ENCODE peak calls at places on chromosomes 5 and 9, in nine cellular contexts. One of them, this sample, is unnamed.

GRCh38 chr9:137454145-137454505 is 5.0 kb downstream of the NSMF start:
- DNase-seq in right lobe of liver: peak
- DNase-seq in omental fat pad: no peak
- DNase-seq in neural progenitor cell: peak
- DNase-seq in H9: peak
- DNase-seq in fibroblast of pulmonary artery: peak
- DNase-seq in IMR-90: no peak
- DNase-seq in lower leg skin: peak
- DNase-seq in GM12878: no peak
- DNase-seq in this sample: peak

GRCh38 chr5:154430961-154431630 is 14.7 kb upstream of the SAP30L start:
- DNase-seq in right lobe of liver: no peak
- DNase-seq in omental fat pad: no peak
- DNase-seq in neural progenitor cell: no peak
- DNase-seq in H9: no peak
- DNase-seq in fibroblast of pulmonary artery: no peak
- DNase-seq in IMR-90: no peak
- DNase-seq in lower leg skin: peak
- DNase-seq in GM12878: no peak
- DNase-seq in this sample: no peak

GRCh38 chr9:36101916-36102741 is 34.4 kb upstream of the GLIPR2 start:
- DNase-seq in right lobe of liver: no peak
- DNase-seq in omental fat pad: no peak
- DNase-seq in neural progenitor cell: no peak
- DNase-seq in H9: no peak
- DNase-seq in fibroblast of pulmonary artery: peak
- DNase-seq in IMR-90: peak
- DNase-seq in lower leg skin: no peak
- DNase-seq in GM12878: no peak
- DNase-seq in this sample: no peak

GRCh38 chr5:149471406-149472183 is 79.6 kb downstream of the CSNK1A1 start:
- DNase-seq in right lobe of liver: no peak
- DNase-seq in omental fat pad: no peak
- DNase-seq in neural progenitor cell: no peak
- DNase-seq in H9: no peak
- DNase-seq in fibroblast of pulmonary artery: peak
- DNase-seq in IMR-90: peak
- DNase-seq in lower leg skin: peak
- DNase-seq in GM12878: no peak
- DNase-seq in this sample: no peak

GRCh38 chr5:42250-42649 is 49.7 kb upstream of the PLEKHG4B start:
- DNase-seq in right lobe of liver: no peak
- DNase-seq in omental fat pad: no peak
- DNase-seq in neural progenitor cell: peak
- DNase-seq in H9: peak
- DNase-seq in fibroblast of pulmonary artery: peak
- DNase-seq in IMR-90: peak
- DNase-seq in lower leg skin: no peak
- DNase-seq in GM12878: no peak
- DNase-seq in this sample: no peak

GRCh38 chr5:169099801-169100734 is 200.9 kb downstream of the SLIT3 start:
- DNase-seq in right lobe of liver: no peak
- DNase-seq in omental fat pad: no peak
- DNase-seq in neural progenitor cell: no peak
- DNase-seq in H9: no peak
- DNase-seq in fibroblast of pulmonary artery: no peak
- DNase-seq in IMR-90: no peak
- DNase-seq in lower leg skin: peak
- DNase-seq in GM12878: no peak
- DNase-seq in this sample: no peak

GRCh38 chr9:23587433-23587832 is 238.6 kb downstream of the ELAVL2 start:
- DNase-seq in right lobe of liver: peak
- DNase-seq in omental fat pad: no peak
- DNase-seq in neural progenitor cell: no peak
- DNase-seq in H9: no peak
- DNase-seq in fibroblast of pulmonary artery: no peak
- DNase-seq in IMR-90: no peak
- DNase-seq in lower leg skin: peak
- DNase-seq in GM12878: no peak
- DNase-seq in this sample: no peak

GRCh38 chr9:38017149-38017884 is 51.7 kb downstream of the SHB start:
- DNase-seq in right lobe of liver: peak
- DNase-seq in omental fat pad: no peak
- DNase-seq in neural progenitor cell: peak
- DNase-seq in H9: peak
- DNase-seq in fibroblast of pulmonary artery: peak
- DNase-seq in IMR-90: peak
- DNase-seq in lower leg skin: no peak
- DNase-seq in GM12878: no peak
- DNase-seq in this sample: no peak

GRCh38 chr9:82558855-82559615 is 503.9 kb downstream of the RASEF start:
- DNase-seq in right lobe of liver: peak
- DNase-seq in omental fat pad: no peak
- DNase-seq in neural progenitor cell: no peak
- DNase-seq in H9: no peak
- DNase-seq in fibroblast of pulmonary artery: no peak
- DNase-seq in IMR-90: peak
- DNase-seq in lower leg skin: no peak
- DNase-seq in GM12878: no peak
- DNase-seq in this sample: no peak

GRCh38 chr9:68775003-68775730 is 70.1 kb downstream of the PIP5K1B start:
- DNase-seq in right lobe of liver: no peak
- DNase-seq in omental fat pad: no peak
- DNase-seq in neural progenitor cell: no peak
- DNase-seq in H9: no peak
- DNase-seq in fibroblast of pulmonary artery: no peak
- DNase-seq in IMR-90: peak
- DNase-seq in lower leg skin: no peak
- DNase-seq in GM12878: no peak
- DNase-seq in this sample: no peak

GRCh38 chr5:10513501-10514442 is 50.1 kb upstream of the ANKRD33B start:
- DNase-seq in right lobe of liver: no peak
- DNase-seq in omental fat pad: no peak
- DNase-seq in neural progenitor cell: peak
- DNase-seq in H9: peak
- DNase-seq in fibroblast of pulmonary artery: peak
- DNase-seq in IMR-90: peak
- DNase-seq in lower leg skin: no peak
- DNase-seq in GM12878: no peak
- DNase-seq in this sample: no peak

GRCh38 chr5:112689510-112689909 is 48.2 kb upstream of the APC start:
- DNase-seq in right lobe of liver: no peak
- DNase-seq in omental fat pad: no peak
- DNase-seq in neural progenitor cell: no peak
- DNase-seq in H9: no peak
- DNase-seq in fibroblast of pulmonary artery: peak
- DNase-seq in IMR-90: peak
- DNase-seq in lower leg skin: no peak
- DNase-seq in GM12878: no peak
- DNase-seq in this sample: no peak

GRCh38 chr5:141753971-141754713 is 72.1 kb upstream of the ARAP3 start:
- DNase-seq in right lobe of liver: no peak
- DNase-seq in omental fat pad: no peak
- DNase-seq in neural progenitor cell: peak
- DNase-seq in H9: peak
- DNase-seq in fibroblast of pulmonary artery: peak
- DNase-seq in IMR-90: peak
- DNase-seq in lower leg skin: no peak
- DNase-seq in GM12878: no peak
- DNase-seq in this sample: peak

GRCh38 chr5:109825450-109825849 is 135.7 kb downstream of the MAN2A1 start:
- DNase-seq in right lobe of liver: no peak
- DNase-seq in omental fat pad: no peak
- DNase-seq in neural progenitor cell: no peak
- DNase-seq in H9: no peak
- DNase-seq in fibroblast of pulmonary artery: peak
- DNase-seq in IMR-90: peak
- DNase-seq in lower leg skin: no peak
- DNase-seq in GM12878: no peak
- DNase-seq in this sample: no peak

GRCh38 chr9:33082538-33083326 is 6.3 kb upstream of the SMU1 start:
- DNase-seq in right lobe of liver: no peak
- DNase-seq in omental fat pad: no peak
- DNase-seq in neural progenitor cell: no peak
- DNase-seq in H9: no peak
- DNase-seq in fibroblast of pulmonary artery: no peak
- DNase-seq in IMR-90: no peak
- DNase-seq in lower leg skin: no peak
- DNase-seq in GM12878: no peak
- DNase-seq in this sample: no peak

GRCh38 chr5:151686673-151687378 is at the start of gene SPARC:
- DNase-seq in right lobe of liver: peak
- DNase-seq in omental fat pad: peak
- DNase-seq in neural progenitor cell: peak
- DNase-seq in H9: peak
- DNase-seq in fibroblast of pulmonary artery: peak
- DNase-seq in IMR-90: peak
- DNase-seq in lower leg skin: peak
- DNase-seq in GM12878: no peak
- DNase-seq in this sample: no peak
- TF ChIP-seq CTCF in right lobe of liver: no peak
- TF ChIP-seq CTCF in omental fat pad: no peak
- TF ChIP-seq CTCF in neural progenitor cell: no peak
- TF ChIP-seq CTCF in H9: no peak
- TF ChIP-seq CTCF in fibroblast of pulmonary artery: no peak
- TF ChIP-seq CTCF in IMR-90: no peak
- TF ChIP-seq CTCF in lower leg skin: no peak
- TF ChIP-seq CTCF in GM12878: no peak
- TF ChIP-seq CTCF in this sample: no peak

GRCh38 chr5:136374003-136374402 is 8.7 kb upstream of the TRPC7 start:
- DNase-seq in right lobe of liver: no peak
- DNase-seq in omental fat pad: no peak
- DNase-seq in neural progenitor cell: peak
- DNase-seq in H9: no peak
- DNase-seq in fibroblast of pulmonary artery: peak
- DNase-seq in IMR-90: peak
- DNase-seq in lower leg skin: no peak
- DNase-seq in GM12878: no peak
- DNase-seq in this sample: no peak
- TF ChIP-seq CTCF in right lobe of liver: no peak
- TF ChIP-seq CTCF in omental fat pad: no peak
- TF ChIP-seq CTCF in neural progenitor cell: peak
- TF ChIP-seq CTCF in H9: peak
- TF ChIP-seq CTCF in fibroblast of pulmonary artery: peak
- TF ChIP-seq CTCF in IMR-90: peak
- TF ChIP-seq CTCF in lower leg skin: no peak
- TF ChIP-seq CTCF in GM12878: peak
- TF ChIP-seq CTCF in this sample: peak

GRCh38 chr5:77629553-77630245 is 8.8 kb downstream of the OTP start:
- DNase-seq in right lobe of liver: no peak
- DNase-seq in omental fat pad: no peak
- DNase-seq in neural progenitor cell: peak
- DNase-seq in H9: peak
- DNase-seq in fibroblast of pulmonary artery: no peak
- DNase-seq in IMR-90: no peak
- DNase-seq in lower leg skin: no peak
- DNase-seq in GM12878: no peak
- DNase-seq in this sample: peak

GRCh38 chr5:77627869-77628674 is 10.4 kb downstream of the OTP start:
- DNase-seq in right lobe of liver: no peak
- DNase-seq in omental fat pad: no peak
- DNase-seq in neural progenitor cell: peak
- DNase-seq in H9: peak
- DNase-seq in fibroblast of pulmonary artery: no peak
- DNase-seq in IMR-90: no peak
- DNase-seq in lower leg skin: no peak
- DNase-seq in GM12878: no peak
- DNase-seq in this sample: no peak

GRCh38 chr5:77630246-77631165 is 8.0 kb downstream of the OTP start:
- DNase-seq in right lobe of liver: peak
- DNase-seq in omental fat pad: no peak
- DNase-seq in neural progenitor cell: peak
- DNase-seq in H9: peak
- DNase-seq in fibroblast of pulmonary artery: no peak
- DNase-seq in IMR-90: no peak
- DNase-seq in lower leg skin: no peak
- DNase-seq in GM12878: no peak
- DNase-seq in this sample: peak

GRCh38 chr5:77631166-77631582 is 7.3 kb downstream of the OTP start:
- DNase-seq in right lobe of liver: no peak
- DNase-seq in omental fat pad: no peak
- DNase-seq in neural progenitor cell: no peak
- DNase-seq in H9: no peak
- DNase-seq in fibroblast of pulmonary artery: no peak
- DNase-seq in IMR-90: no peak
- DNase-seq in lower leg skin: no peak
- DNase-seq in GM12878: peak
- DNase-seq in this sample: peak

GRCh38 chr5:77628840-77629552 is 9.5 kb downstream of the OTP start:
- DNase-seq in right lobe of liver: no peak
- DNase-seq in omental fat pad: no peak
- DNase-seq in neural progenitor cell: peak
- DNase-seq in H9: no peak
- DNase-seq in fibroblast of pulmonary artery: no peak
- DNase-seq in IMR-90: no peak
- DNase-seq in lower leg skin: no peak
- DNase-seq in GM12878: no peak
- DNase-seq in this sample: peak
- TF ChIP-seq CTCF in right lobe of liver: no peak
- TF ChIP-seq CTCF in omental fat pad: no peak
- TF ChIP-seq CTCF in neural progenitor cell: peak
- TF ChIP-seq CTCF in H9: peak
- TF ChIP-seq CTCF in fibroblast of pulmonary artery: no peak
- TF ChIP-seq CTCF in IMR-90: no peak
- TF ChIP-seq CTCF in lower leg skin: no peak
- TF ChIP-seq CTCF in GM12878: peak
- TF ChIP-seq CTCF in this sample: no peak

GRCh38 chr9:77982985-77983662 is 48.5 kb downstream of the GNAQ start:
- DNase-seq in right lobe of liver: no peak
- DNase-seq in omental fat pad: no peak
- DNase-seq in neural progenitor cell: no peak
- DNase-seq in H9: no peak
- DNase-seq in fibroblast of pulmonary artery: no peak
- DNase-seq in IMR-90: no peak
- DNase-seq in lower leg skin: no peak
- DNase-seq in GM12878: no peak
- DNase-seq in this sample: no peak

GRCh38 chr9:77981907-77982306 is 49.7 kb downstream of the GNAQ start:
- DNase-seq in right lobe of liver: no peak
- DNase-seq in omental fat pad: no peak
- DNase-seq in neural progenitor cell: no peak
- DNase-seq in H9: no peak
- DNase-seq in fibroblast of pulmonary artery: no peak
- DNase-seq in IMR-90: no peak
- DNase-seq in lower leg skin: no peak
- DNase-seq in GM12878: no peak
- DNase-seq in this sample: no peak

GRCh38 chr9:77978086-77978781 is 53.4 kb downstream of the GNAQ start:
- DNase-seq in right lobe of liver: no peak
- DNase-seq in omental fat pad: no peak
- DNase-seq in neural progenitor cell: no peak
- DNase-seq in H9: no peak
- DNase-seq in fibroblast of pulmonary artery: no peak
- DNase-seq in IMR-90: no peak
- DNase-seq in lower leg skin: no peak
- DNase-seq in GM12878: no peak
- DNase-seq in this sample: no peak

GRCh38 chr9:77980622-77981021 is 51.0 kb downstream of the GNAQ start:
- DNase-seq in right lobe of liver: no peak
- DNase-seq in omental fat pad: no peak
- DNase-seq in neural progenitor cell: no peak
- DNase-seq in H9: no peak
- DNase-seq in fibroblast of pulmonary artery: peak
- DNase-seq in IMR-90: peak
- DNase-seq in lower leg skin: no peak
- DNase-seq in GM12878: no peak
- DNase-seq in this sample: no peak

GRCh38 chr9:77981332-77981731 is 50.3 kb downstream of the GNAQ start:
- DNase-seq in right lobe of liver: no peak
- DNase-seq in omental fat pad: no peak
- DNase-seq in neural progenitor cell: peak
- DNase-seq in H9: no peak
- DNase-seq in fibroblast of pulmonary artery: peak
- DNase-seq in IMR-90: peak
- DNase-seq in lower leg skin: no peak
- DNase-seq in GM12878: no peak
- DNase-seq in this sample: no peak
- TF ChIP-seq CTCF in right lobe of liver: no peak
- TF ChIP-seq CTCF in omental fat pad: no peak
- TF ChIP-seq CTCF in neural progenitor cell: peak
- TF ChIP-seq CTCF in H9: no peak
- TF ChIP-seq CTCF in fibroblast of pulmonary artery: no peak
- TF ChIP-seq CTCF in IMR-90: no peak
- TF ChIP-seq CTCF in lower leg skin: no peak
- TF ChIP-seq CTCF in GM12878: no peak
- TF ChIP-seq CTCF in this sample: no peak